ENCODE peak calls at places on chromosomes 7 and 10, in five cellular contexts. O is GM12891, C is HepG2, L is K562, E is H1. D is an unnamed sample.

GRCh38 chr7:33581239-33581638 is 324.1 kb upstream of the BMPER start:
- DNase-seq in O (no peak), C (no peak), E (no peak), L (no peak), D (no peak)

GRCh38 chr10:88763441-88763840 is 3.6 kb downstream of the LIPN start:
- DNase-seq in O (no peak), E (no peak), L (no peak), C (no peak), D (no peak)

GRCh38 chr7:29084832-29085231 is 61.5 kb downstream of the CPVL start:
- DNase-seq in O (no peak), C (no peak), E (no peak), L (no peak), D (no peak)

GRCh38 chr10:58240531-58240930 is 27.2 kb downstream of the IPMK start:
- DNase-seq in O (no peak), C (no peak), E (no peak), L (no peak), D (no peak)

GRCh38 chr10:34699904-34700303 is 115.2 kb downstream of the PARD3 start:
- DNase-seq in C (no peak), O (no peak), L (no peak), E (no peak), D (no peak)

GRCh38 chr10:30058570-30059132 is 735 bp downstream of the JCAD start:
- DNase-seq in O (no peak), E (no peak), C (no peak), L (no peak), D (no peak)

GRCh38 chr10:58278962-58279307 is 10.0 kb downstream of the CISD1 start:
- DNase-seq in O (no peak), E (no peak), C (no peak), L (no peak), D (no peak)

GRCh38 chr10:76729804-76730203 is 907.8 kb downstream of the KCNMA1 start:
- DNase-seq in E (no peak), L (no peak), O (no peak), C (no peak), D (no peak)

GRCh38 chr7:145848691-145849090 is 267.9 kb upstream of the CNTNAP2 start:
- DNase-seq in L (peak; percentile 61), O (no peak), C (no peak), E (no peak), D (no peak)

GRCh38 chr10:21531164-21531563 is 2.9 kb upstream of the MLLT10 start:
- DNase-seq in L (peak; percentile 38), C (no peak), E (no peak), O (no peak), D (no peak)

GRCh38 chr10:51079331-51079730 is 5.0 kb downstream of the PRKG1 start:
- DNase-seq in E (no peak), O (no peak), C (no peak), L (no peak), D (no peak)

GRCh38 chr7:24788956-24789576 is 31.8 kb upstream of the GSDME start:
- DNase-seq in E (no peak), O (no peak), L (no peak), C (no peak), D (no peak)

GRCh38 chr10:93872776-93873175 is 21.0 kb upstream of the SLC35G1 start:
- DNase-seq in L (no peak), E (no peak), C (no peak), O (no peak), D (no peak)

GRCh38 chr10:111018021-111018420 is 58.8 kb upstream of the ADRA2A start:
- DNase-seq in O (no peak), E (no peak), C (no peak), L (no peak), D (no peak)

GRCh38 chr7:101390901-101391301 is 28.2 kb downstream of the COL26A1 start:
- DNase-seq in C (peak; percentile 91), E (no peak), O (peak; percentile 71), L (peak; percentile 13), D (peak; percentile 59)

GRCh38 chr10:31926765-31927596 is 1.6 kb downstream of the ARHGAP12 start:
- DNase-seq in C (no peak), O (no peak), E (no peak), L (peak; percentile 34), D (no peak)

GRCh38 chr7:136976504-136977251 is 108.2 kb downstream of the CHRM2 start:
- DNase-seq in O (no peak), E (no peak), L (no peak), C (no peak), D (no peak)

GRCh38 chr7:186516-187113 is 5.8 kb upstream of the FAM20C start:
- DNase-seq in O (no peak), C (no peak), E (no peak), L (no peak), D (no peak)

GRCh38 chr7:37930226-37930948 is 9.9 kb downstream of the EPDR1 start:
- DNase-seq in L (no peak), C (no peak), O (no peak), E (no peak), D (no peak)

GRCh38 chr10:11011436-11011835 is 6.2 kb upstream of the CELF2 start:
- DNase-seq in E (no peak), O (no peak), L (no peak), C (no peak), D (no peak)

GRCh38 chr10:61188691-61189090 is 244.7 kb upstream of the RHOBTB1 start:
- DNase-seq in O (no peak), E (no peak), L (no peak), C (no peak), D (no peak)

GRCh38 chr10:4066581-4067403 is 281.8 kb upstream of the KLF6 start:
- DNase-seq in E (no peak), O (no peak), L (no peak), C (no peak), D (no peak)

DNA sequence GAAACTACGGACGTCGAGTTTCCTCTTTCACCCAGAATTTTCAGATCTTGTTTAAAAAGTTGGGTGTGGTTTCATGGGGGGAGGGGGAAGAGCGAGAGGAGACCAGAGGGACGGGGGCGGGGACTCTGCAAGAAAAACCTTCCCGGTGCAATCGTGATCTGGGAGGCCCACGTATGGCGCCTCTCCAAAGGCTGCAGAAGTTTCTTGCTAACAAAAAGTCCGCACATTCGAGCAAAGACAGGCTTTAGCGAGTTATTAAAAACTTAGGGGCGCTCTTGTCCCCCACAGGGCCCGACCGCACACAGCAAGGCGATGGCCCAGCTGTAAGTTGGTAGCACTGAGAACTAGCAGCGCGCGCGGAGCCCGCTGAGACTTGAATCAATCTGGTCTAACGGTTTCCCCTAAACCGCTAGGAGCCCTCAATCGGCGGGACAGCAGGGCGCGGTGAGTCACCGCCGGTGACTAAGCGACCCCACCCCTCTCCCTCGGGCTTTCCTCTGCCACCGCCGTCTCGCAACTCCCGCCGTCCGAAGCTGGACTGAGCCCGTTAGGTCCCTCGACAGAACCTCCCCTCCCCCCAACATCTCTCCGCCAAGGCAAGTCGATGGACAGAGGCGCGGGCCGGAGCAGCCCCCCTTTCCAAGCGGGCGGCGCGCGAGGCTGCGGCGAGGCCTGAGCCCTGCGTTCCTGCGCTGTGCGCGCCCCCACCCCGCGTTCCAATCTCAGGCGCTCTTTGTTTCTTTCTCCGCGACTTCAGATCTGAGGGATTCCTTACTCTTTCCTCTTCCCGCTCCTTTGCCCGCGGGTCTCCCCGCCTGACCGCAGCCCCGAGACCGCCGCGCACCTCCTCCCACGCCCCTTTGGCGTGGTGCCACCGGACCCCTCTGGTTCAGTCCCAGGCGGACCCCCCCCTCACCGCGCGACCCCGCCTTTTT is at the start of gene VIM:
- DNase-seq in L (peak; percentile 94), O (no peak), C (no peak), E (peak; percentile 79), D (peak; percentile 38)
- TF ChIP-seq POLR2A in L (peak; percentile 66), O (no peak), C (no peak), E (no peak), D (peak; percentile 76)

GRCh38 chr7:8291742-8292141 is 29.8 kb upstream of the ICA1 start:
- DNase-seq in E (no peak), C (no peak), L (no peak), O (no peak), D (no peak)

GRCh38 chr7:8296362-8296659 is 34.3 kb upstream of the ICA1 start:
- DNase-seq in L (no peak), E (no peak), C (no peak), O (no peak), D (no peak)

GRCh38 chr7:8290645-8291308 is 28.8 kb upstream of the ICA1 start:
- DNase-seq in O (no peak), E (no peak), L (no peak), C (no peak), D (no peak)

DNA sequence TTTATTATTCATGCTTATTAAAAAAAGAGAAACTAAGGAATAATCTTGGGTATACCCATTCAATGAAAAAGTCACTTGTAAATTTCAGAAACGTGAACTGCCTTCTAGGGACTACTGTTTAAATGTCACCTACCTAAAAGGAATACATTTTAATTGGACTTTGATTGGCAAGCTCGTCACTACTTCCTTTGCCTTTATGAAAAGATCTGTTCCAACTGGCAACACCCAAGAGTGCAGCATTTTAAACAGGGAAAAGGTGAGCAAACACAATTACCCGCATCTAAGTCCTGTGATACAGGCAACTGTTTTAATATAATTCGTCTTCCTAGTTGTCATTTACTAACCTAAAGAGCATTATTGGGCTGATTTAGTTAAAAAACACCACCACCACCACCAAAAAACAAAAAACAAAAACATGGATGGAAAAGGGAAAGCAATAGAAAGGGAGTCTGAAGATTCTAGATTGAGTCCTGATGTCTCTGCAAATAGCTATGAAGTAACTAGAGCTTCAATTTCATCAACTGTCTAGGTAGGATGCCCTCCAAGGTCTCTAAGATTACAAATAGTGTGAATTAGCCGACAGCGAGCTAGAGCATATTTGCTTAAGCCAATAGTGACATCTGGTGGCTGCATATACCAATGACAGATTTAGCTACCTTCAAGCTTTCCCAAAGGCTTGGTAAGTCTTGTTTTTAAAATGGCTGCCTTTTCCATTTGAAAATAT is 33.8 kb upstream of the ICA1 start:
- DNase-seq in E (peak; percentile 17), O (peak; percentile 37), C (peak; percentile 80), L (peak; percentile 87), D (peak; percentile 13)
- TF ChIP-seq TAF1 in E (no peak), O (no peak), C (no peak), L (no peak), D (no peak)

DNA sequence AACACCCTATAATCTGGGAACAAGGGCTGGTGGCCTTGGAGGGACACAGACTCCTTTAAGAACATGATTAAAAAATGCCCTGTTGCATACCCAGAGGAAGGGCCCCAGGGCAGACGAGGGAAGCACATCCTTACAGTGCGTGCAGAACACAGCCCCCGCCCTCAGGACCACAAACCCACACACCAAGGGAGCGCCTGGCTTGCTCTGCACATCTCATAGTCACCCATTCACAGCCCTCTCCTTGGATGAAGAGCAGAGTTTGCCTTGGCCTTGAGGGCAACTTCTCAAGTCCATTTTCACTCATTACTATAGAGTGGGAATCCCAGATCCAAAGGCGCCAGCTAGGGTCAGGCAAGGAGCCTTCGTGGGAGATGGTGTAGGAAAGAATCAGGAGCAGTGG is 6.3 kb upstream of the VSIR start:
- DNase-seq in C (no peak), L (no peak), E (no peak), O (no peak), D (no peak)
- TF ChIP-seq POLR2AphosphoS5 in C (no peak), L (no peak), E (no peak), O (no peak), D (no peak)

DNA sequence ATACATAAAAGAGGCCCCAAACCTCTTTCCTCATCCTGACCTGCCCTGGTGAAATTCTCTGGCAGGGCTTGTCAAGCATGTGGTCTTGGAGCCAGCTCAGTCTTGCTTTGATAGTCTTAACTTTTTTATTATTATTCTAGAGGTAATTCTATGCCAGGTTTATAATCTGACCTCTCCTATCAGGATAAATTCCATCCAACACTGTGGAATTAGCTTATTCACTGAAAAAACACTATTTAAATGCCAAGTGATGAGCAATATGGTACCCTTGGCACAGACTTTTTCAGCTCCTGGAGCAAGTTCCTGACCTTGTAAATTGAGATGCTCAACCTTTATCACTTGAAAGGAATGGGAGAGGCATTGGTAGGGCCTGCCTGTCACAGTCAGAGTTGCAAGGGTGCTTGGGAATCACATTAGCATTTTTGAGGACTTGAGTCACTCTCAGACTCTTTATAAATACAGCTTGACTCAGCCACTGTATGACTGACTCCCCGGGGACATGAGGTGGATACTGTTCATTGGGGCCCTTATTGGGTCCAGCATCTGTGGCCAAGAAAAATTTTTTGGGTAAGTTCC is at the start of gene CPA4:
- DNase-seq in C (no peak), O (no peak), L (no peak), E (no peak), D (no peak)
- TF ChIP-seq POLR2A in C (no peak), O (no peak), L (no peak), E (no peak), D (no peak)

D was measured in GM12892.